ENCODE peak calls at places on chromosomes 2 and 18, in four cellular contexts. Z is nephron progenitor cell; I is activated CD8-positive, alpha-beta memory T cell treated with anti-CD3 and anti-CD28 coated beads for 48 hours; H is heart right ventricle. D is an unnamed sample.

GRCh38 chr2:215565897-215566296 is 130.0 kb upstream of the FN1 start:
- DNase-seq in Z (no peak), I (no peak), H (no peak), D (no peak)

GRCh38 chr18:8450013-8450412 is 159.2 kb upstream of the RAB12 start:
- DNase-seq in Z (no peak), I (no peak), H (no peak), D (no peak)

GRCh38 chr2:172179045-172179742 is 76.5 kb upstream of the DLX2 start:
- DNase-seq in Z (no peak), I (no peak), H (no peak), D (no peak)

GRCh38 chr2:227867386-227867785 is 4.0 kb upstream of the DAW1 start:
- DNase-seq in Z (no peak), I (no peak), H (no peak), D (no peak)

GRCh38 chr2:61181382-61182058 is 19.5 kb downstream of the C2orf74 start:
- DNase-seq in Z (no peak), I (no peak), H (no peak), D (no peak)

GRCh38 chr2:165582863-165583506 is 113.5 kb downstream of the CSRNP3 start:
- DNase-seq in Z (no peak), I (no peak), H (no peak), D (no peak)

GRCh38 chr2:174333017-174333501 is 1.7 kb upstream of the SP9 start:
- DNase-seq in Z (no peak), I (no peak), H (no peak), D (no peak)

GRCh38 chr18:76679259-76679658 is 143.1 kb upstream of the ZNF236 start:
- DNase-seq in Z (peak), I (no peak), H (no peak), D (no peak)

GRCh38 chr18:12408247-12408869 is 629 bp downstream of the PRELID3A start:
- DNase-seq in Z (no peak), I (no peak), H (no peak), D (no peak)

GRCh38 chr2:127713562-127713961 is 12.3 kb downstream of the SFT2D3 start:
- DNase-seq in Z (no peak), I (no peak), H (no peak), D (no peak)

GRCh38 chr2:47849368-47849767 is 56.9 kb downstream of the FBXO11 start:
- DNase-seq in Z (no peak), I (no peak), H (no peak), D (no peak)

GRCh38 chr2:238420878-238421694 is 5.6 kb upstream of the ASB1 start:
- DNase-seq in Z (peak), I (no peak), H (no peak), D (no peak)